ENCODE peak calls at places on chromosomes 5 and 9, in five cellular contexts. I is activated gamma-delta T cell treated with anti-CD3 and anti-CD28 coated beads, Interleukin-2, amount 50 U/mL, for 16 hours; X is HuH-7; H is GM23338; M is HCT116. Y is an unnamed sample.

GRCh38 chr9:137722481-137722880 is 103.7 kb downstream of the EHMT1 start:
- DNase-seq in I (no peak), X (no peak), H (no peak), M (no peak), Y (no peak)

GRCh38 chr9:98066235-98066634 is 9.7 kb downstream of the NANS start:
- DNase-seq in I (no peak), X (no peak), H (no peak), M (no peak), Y (no peak)

GRCh38 chr9:109471994-109472393 is 26.1 kb downstream of the PTPN3 start:
- DNase-seq in I (no peak), X (no peak), H (no peak), M (no peak), Y (no peak)

GRCh38 chr5:83777856-83778255 is 57.2 kb upstream of the HAPLN1 start:
- DNase-seq in I (no peak), X (no peak), H (no peak), M (no peak), Y (no peak)

GRCh38 chr5:93415819-93416218 is 165.2 kb downstream of the NR2F1-AS1 start:
- DNase-seq in I (no peak), X (no peak), H (no peak), M (no peak), Y (no peak)

GRCh38 chr5:172284275-172284971 is 859 bp upstream of the UBTD2 start:
- DNase-seq in I (no peak), X (no peak), H (no peak), M (no peak), Y (peak; percentile 86)

GRCh38 chr9:254516-254915 is 39.9 kb downstream of the DOCK8 start:
- DNase-seq in I (no peak), X (no peak), H (no peak), M (no peak), Y (no peak)

GRCh38 chr5:57219386-57219785 is 45.5 kb downstream of the GPBP1 start:
- DNase-seq in I (no peak), X (peak; percentile 10), H (peak; percentile 28), M (no peak), Y (no peak)

GRCh38 chr9:5552301-5552700 is 42.0 kb downstream of the PDCD1LG2 start:
- DNase-seq in I (no peak), X (no peak), H (no peak), M (no peak), Y (no peak)

GRCh38 chr9:129176786-129177442 is 1.1 kb downstream of the IER5L start:
- DNase-seq in I (no peak), X (no peak), H (peak; percentile 46), M (no peak), Y (peak; percentile 83)

GRCh38 chr9:134055981-134056461 is 11.8 kb downstream of the BRD3 start:
- DNase-seq in I (no peak), X (no peak), H (no peak), M (no peak), Y (peak; percentile 84)

GRCh38 chr5:111227805-111228204 is 3.6 kb downstream of the CAMK4 start:
- DNase-seq in I (no peak), X (no peak), H (peak; percentile 33), M (no peak), Y (no peak)

GRCh38 chr5:88825782-88826110 is 57.2 kb downstream of the MEF2C start:
- DNase-seq in I (no peak), X (no peak), H (no peak), M (no peak), Y (no peak)

GRCh38 chr9:110088099-110088498 is 119.9 kb downstream of the C9orf152 start:
- DNase-seq in I (no peak), X (no peak), H (no peak), M (no peak), Y (no peak)

GRCh38 chr9:127214421-127215265 is 49.9 kb upstream of the GARNL3 start:
- DNase-seq in I (peak; percentile 36), X (peak; percentile 88), H (peak; percentile 91), M (peak; percentile 48), Y (no peak)

Y was measured in coronary artery.